ENCODE peak calls at places on chromosomes 2 and 18, in six cellular contexts. O, D, L, Q, H and Z are unnamed samples.

GRCh38 chr2:102096103-102096502 is 46.4 kb upstream of the IL1R1 start:
- DNase-seq in L (no peak), O (no peak), Q (no peak), D (no peak), H (no peak), Z (no peak)

GRCh38 chr2:23994567-23994966 is 15.3 kb upstream of the MFSD2B start:
- DNase-seq in Q (no peak), O (no peak), L (no peak), H (no peak), D (no peak), Z (no peak)

GRCh38 chr2:181778621-181779195 is 98.4 kb upstream of the NEUROD1 start:
- DNase-seq in Q (no peak), L (no peak), D (no peak), O (peak; percentile 90), H (no peak), Z (no peak)

GRCh38 chr18:63180333-63180732 is 139.2 kb downstream of the BCL2 start:
- DNase-seq in H (peak; percentile 60), L (no peak), D (no peak), Q (no peak), O (no peak), Z (no peak)

GRCh38 chr18:41939326-41939725 is 15.7 kb upstream of the PIK3C3 start:
- DNase-seq in H (no peak), Q (no peak), O (no peak), L (no peak), D (no peak), Z (no peak)

GRCh38 chr18:3104190-3105054 is 91.5 kb upstream of the LPIN2 start:
- DNase-seq in L (no peak), H (no peak), D (no peak), O (no peak), Q (no peak), Z (peak; percentile 8)

GRCh38 chr18:69684789-69685188 is 262.9 kb downstream of the CD226 start:
- DNase-seq in O (no peak), D (no peak), H (no peak), L (no peak), Q (no peak), Z (no peak)

GRCh38 chr2:85448840-85449588 is 30.5 kb downstream of the SH2D6 start:
- DNase-seq in O (no peak), H (no peak), Q (no peak), L (no peak), D (no peak), Z (no peak)

GRCh38 chr2:121902171-121902591 is 146.7 kb downstream of the TSN start:
- DNase-seq in H (no peak), O (no peak), L (no peak), D (no peak), Q (no peak), Z (no peak)

GRCh38 chr2:178800510-178800909 is 6.7 kb downstream of the TTN start:
- DNase-seq in O (no peak), D (no peak), Q (no peak), H (no peak), L (no peak), Z (no peak)
- H3K36me3 ChIP-seq in O (no peaks in the 10 kb centered on the region), D (no peaks in the 10 kb centered on the region), Q (no peaks in the 10 kb centered on the region), H (no peaks in the 10 kb centered on the region), L (no peaks in the 10 kb centered on the region), Z (peaks cover 95% of the 10 kb centered on the region)

GRCh38 chr18:79246309-79247108 is 149.2 kb upstream of the NFATC1 start:
- DNase-seq in O (peak; percentile 83), D (peak; percentile 60), L (peak; percentile 36), Q (peak; percentile 72), H (peak; percentile 90), Z (no peak)
- H3K4me3 ChIP-seq in O (peak overlapping the region; percentile 41), D (no peak overlapping the region), L (no peak overlapping the region), Q (no peak overlapping the region), H (no peak overlapping the region), Z (peak overlapping the region; percentile 29)

GRCh38 chr18:45775726-45776125 is 49.7 kb upstream of the SIGLEC15 start:
- DNase-seq in H (no peak), L (no peak), Q (no peak), D (no peak), O (no peak), Z (no peak)

GRCh38 chr18:45777393-45777792 is 48.1 kb upstream of the SIGLEC15 start:
- DNase-seq in D (no peak), O (no peak), Q (no peak), L (no peak), H (no peak), Z (no peak)

GRCh38 chr18:45774065-45774521 is 50.1 kb downstream of the SLC14A1 start:
- DNase-seq in H (no peak), O (no peak), D (peak; percentile 81), Q (no peak), L (no peak), Z (no peak)

GRCh38 chr18:45772081-45772480 is 48.1 kb downstream of the SLC14A1 start:
- DNase-seq in O (no peak), D (no peak), Q (no peak), L (no peak), H (no peak), Z (no peak)

GRCh38 chr18:45775241-45775676 is 50.2 kb upstream of the SIGLEC15 start:
- DNase-seq in L (no peak), O (peak; percentile 69), H (peak; percentile 88), D (no peak), Q (peak; percentile 84), Z (peak; percentile 96)
- TF ChIP-seq POLR2AphosphoS5 in L (no peak), O (peak; percentile 67), H (peak; percentile 83), D (no peak), Q (peak; percentile 41), Z (peak; percentile 63)

GRCh38 chr2:42333579-42333978 is 27.4 kb downstream of the COX7A2L start:
- DNase-seq in O (no peak), Q (no peak), H (no peak), D (no peak), L (no peak), Z (no peak)

GRCh38 chr2:42329779-42330178 is 31.2 kb downstream of the COX7A2L start:
- DNase-seq in H (no peak), D (no peak), O (no peak), Q (no peak), L (no peak), Z (no peak)

GRCh38 chr2:42331569-42332284 is 29.3 kb downstream of the COX7A2L start:
- DNase-seq in L (no peak), O (no peak), H (no peak), D (no peak), Q (no peak), Z (no peak)

GRCh38 chr2:42334220-42334619 is 26.8 kb downstream of the COX7A2L start:
- DNase-seq in D (no peak), H (no peak), Q (no peak), O (no peak), L (no peak), Z (no peak)

GRCh38 chr2:42332575-42332974 is 28.4 kb downstream of the COX7A2L start:
- DNase-seq in H (no peak), O (no peak), Q (no peak), L (no peak), D (no peak), Z (no peak)
- H3K36me3 ChIP-seq in H (peaks cover 41% of the 10 kb centered on the region), O (peaks cover 43% of the 10 kb centered on the region), Q (peaks cover 65% of the 10 kb centered on the region), L (peaks cover 27% of the 10 kb centered on the region), D (no peaks in the 10 kb centered on the region), Z (peaks cover 46% of the 10 kb centered on the region)

DNA sequence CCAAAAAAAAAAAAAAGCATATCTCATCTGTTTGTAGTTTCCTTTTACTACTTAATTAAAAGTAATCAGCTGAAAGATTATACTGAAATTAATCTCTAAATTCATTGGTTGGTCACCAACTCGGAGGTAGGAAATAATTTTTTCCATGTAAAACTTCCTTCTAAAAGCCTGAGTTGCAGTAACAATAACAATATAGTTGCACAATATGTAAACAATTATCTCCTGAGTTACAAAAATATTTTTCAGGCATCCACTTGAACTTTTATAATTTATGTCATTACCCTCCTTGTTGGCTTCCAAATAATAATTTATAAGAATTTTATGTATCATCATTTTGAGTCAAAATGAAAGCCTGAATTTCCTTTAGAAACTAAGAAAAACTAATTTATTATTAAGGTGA is 53.1 kb upstream of the ROCK1 start:
- DNase-seq in O (no peak), L (no peak), D (no peak), H (no peak), Q (no peak), Z (no peak)
- H3K4me3 ChIP-seq in O (no peak overlapping the region), L (no peak overlapping the region), D (no peak overlapping the region), H (no peak overlapping the region), Q (no peak overlapping the region), Z (no peak overlapping the region)

GRCh38 chr18:34893239-34893638 is 148.0 kb upstream of the MAPRE2 start:
- DNase-seq in D (no peak), L (no peak), Q (no peak), H (no peak), O (no peak), Z (no peak)

GRCh38 chr18:34887881-34888580 is 153.2 kb upstream of the MAPRE2 start:
- DNase-seq in L (peak; percentile 17), H (no peak), D (no peak), O (no peak), Q (no peak), Z (no peak)

GRCh38 chr18:34886162-34886561 is 155.1 kb upstream of the MAPRE2 start:
- DNase-seq in D (no peak), L (no peak), Q (no peak), O (no peak), H (no peak), Z (no peak)

GRCh38 chr18:34892379-34892778 is 148.8 kb upstream of the MAPRE2 start:
- DNase-seq in D (no peak), O (no peak), L (no peak), H (no peak), Q (no peak), Z (peak; percentile 47)

GRCh38 chr18:34890486-34891085 is 150.6 kb upstream of the MAPRE2 start:
- DNase-seq in D (no peak), L (no peak), H (no peak), O (no peak), Q (no peak), Z (no peak)
- TF ChIP-seq POLR2AphosphoS5 in D (no peak), L (no peak), H (no peak), O (no peak), Q (no peak), Z (no peak)

GRCh38 chr2:42693688-42694479 is 70.1 kb downstream of the OXER1 start:
- DNase-seq in H (no peak), D (no peak), L (no peak), O (no peak), Q (no peak), Z (no peak)

GRCh38 chr2:42696987-42697386 is 66.9 kb downstream of the OXER1 start:
- DNase-seq in D (no peak), O (no peak), Q (no peak), H (no peak), L (no peak), Z (no peak)

GRCh38 chr2:42698940-42699339 is 65.0 kb downstream of the OXER1 start:
- DNase-seq in Q (no peak), H (no peak), O (no peak), L (no peak), D (no peak), Z (no peak)

DNA sequence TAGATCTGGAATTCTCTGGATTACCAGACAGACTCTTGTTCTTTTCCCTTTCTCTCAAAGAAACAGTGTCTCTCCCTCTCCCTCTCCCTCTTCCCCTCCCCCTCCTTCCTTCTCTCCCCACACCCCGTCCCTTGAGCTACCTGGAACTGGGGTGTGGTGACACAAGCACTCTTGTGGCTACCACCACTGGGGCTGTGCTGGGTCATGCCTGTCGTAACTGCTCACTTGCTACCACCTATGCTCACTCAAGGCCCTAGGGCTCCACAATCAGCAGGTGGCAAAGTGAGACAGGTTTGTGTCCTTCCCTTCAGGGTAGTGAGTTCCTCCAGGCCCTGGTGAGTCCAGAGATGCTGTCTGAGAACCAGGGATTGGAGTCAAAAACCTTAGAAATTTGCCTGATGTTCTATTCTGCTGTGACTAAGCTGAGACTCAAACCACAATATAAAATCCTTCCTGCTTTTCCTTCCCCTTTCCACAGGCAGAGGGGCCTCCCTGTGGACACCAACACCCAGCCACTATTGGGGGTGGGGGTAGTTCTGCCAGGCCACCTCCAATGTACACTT is 70.8 kb downstream of the OXER1 start:
- DNase-seq in O (no peak), H (peak; percentile 76), L (no peak), D (no peak), Q (no peak), Z (no peak)
- H3K36me3 ChIP-seq in O (no peaks in the 10 kb centered on the region), H (no peaks in the 10 kb centered on the region), L (peaks cover under 1% of the 10 kb centered on the region), D (no peaks in the 10 kb centered on the region), Q (peaks cover 2% of the 10 kb centered on the region), Z (peaks cover 4% of the 10 kb centered on the region)